ENCODE peak calls at places on chromosomes 7 and 10, in five cellular contexts. X is RPMI8226; D is stimulated activated CD8-positive, alpha-beta memory T cell treated with anti-CD3 and anti-CD28 coated beads, Interleukin-15, amount 100 ng/mL, for 24 hours; H is cardiac muscle cell; Y is NCI-H226. R is an unnamed sample.

GRCh38 chr7:34823650-34824258 is 165.7 kb downstream of the NPSR1 start:
- DNase-seq in D (peak), Y (peak), X (peak), H (peak), R (peak)

GRCh38 chr7:36280840-36281812 is 108.5 kb upstream of the ANLN start:
- DNase-seq in Y (peak), D (no peak), H (peak), X (peak), R (peak)

GRCh38 chr7:13105209-13105608 is 417.8 kb downstream of the ARL4A start:
- DNase-seq in H (no peak), X (no peak), Y (no peak), D (no peak), R (no peak)

GRCh38 chr7:31071316-31071715 is 19.2 kb downstream of the ADCYAP1R1 start:
- DNase-seq in H (no peak), X (no peak), Y (no peak), D (no peak), R (no peak)

GRCh38 chr10:68992721-68993440 is 4.3 kb downstream of the KIFBP start:
- DNase-seq in Y (peak), X (no peak), D (no peak), H (peak), R (no peak)

GRCh38 chr7:155415093-155415492 is 42.8 kb upstream of the EN2 start:
- DNase-seq in X (no peak), Y (no peak), H (no peak), D (no peak), R (no peak)

GRCh38 chr10:5948999-5949759 is 28.2 kb downstream of the IL15RA start:
- DNase-seq in D (no peak), X (peak), H (peak), Y (peak), R (no peak)

GRCh38 chr7:107232568-107233090 is 63.8 kb downstream of the HBP1 start:
- DNase-seq in H (no peak), X (no peak), Y (no peak), D (no peak), R (no peak)

GRCh38 chr7:151520419-151521229 is 929 bp upstream of the RHEB start:
- DNase-seq in H (no peak), D (no peak), X (no peak), Y (peak), R (no peak)

GRCh38 chr10:89861584-89862287 is 160.3 kb downstream of the KIF20B start:
- DNase-seq in Y (peak), H (no peak), D (no peak), X (no peak), R (peak)

GRCh38 chr7:11552676-11553075 is 279.3 kb downstream of the THSD7A start:
- DNase-seq in X (no peak), Y (no peak), H (no peak), D (no peak), R (peak)

GRCh38 chr10:86264481-86265231 is 101.9 kb downstream of the GRID1 start:
- DNase-seq in Y (no peak), H (no peak), D (no peak), X (no peak), R (peak)

GRCh38 chr7:120407015-120407414 is 134.0 kb downstream of the KCND2 start:
- DNase-seq in D (no peak), H (no peak), X (no peak), Y (peak), R (no peak)

GRCh38 chr7:156160811-156161210 is 348.5 kb upstream of the SHH start:
- DNase-seq in H (no peak), Y (no peak), D (no peak), X (no peak), R (peak)

GRCh38 chr10:123150986-123151738 is 3.0 kb upstream of the BUB3 start:
- DNase-seq in H (peak), D (no peak), Y (no peak), X (peak), R (no peak)

GRCh38 chr7:157431173-157431950 is 94.6 kb downstream of the DNAJB6 start:
- DNase-seq in X (peak), Y (no peak), H (no peak), D (no peak), R (no peak)

GRCh38 chr10:87092356-87092860 is 2.2 kb downstream of the GLUD1 start:
- DNase-seq in Y (no peak), X (no peak), D (no peak), H (no peak), R (no peak)

GRCh38 chr7:939843-940242 is 14.6 kb downstream of the ADAP1 start:
- DNase-seq in D (no peak), Y (no peak), X (no peak), H (no peak), R (no peak)

GRCh38 chr7:1074593-1075431 is 13.1 kb upstream of the GPER1 start:
- DNase-seq in Y (no peak), X (no peak), D (no peak), H (no peak), R (no peak)

GRCh38 chr7:47539398-47540052 is 42.4 kb downstream of the TNS3 start:
- DNase-seq in H (no peak), D (no peak), X (no peak), Y (no peak), R (no peak)

GRCh38 chr10:132163278-132163765 is 23.4 kb upstream of the DPYSL4 start:
- DNase-seq in D (no peak), Y (no peak), X (peak), H (peak), R (peak)

GRCh38 chr10:7492660-7493046 is 81.8 kb upstream of the SFMBT2 start:
- DNase-seq in Y (no peak), X (no peak), D (no peak), H (no peak), R (no peak)

R was measured in HAP-1.